ENCODE peak calls at places on chromosomes 5 and 9, in nine cellular contexts. One of them, this sample, is unnamed.

GRCh38 chr5:8394965-8395364 is 526.0 kb downstream of the MTRR start:
- DNase-seq in effector CD4-positive, alpha-beta T cell: no peak
- DNase-seq in fibroblast of lung: no peak
- DNase-seq in astrocyte of the cerebellum: no peak
- DNase-seq in stimulated activated CD8-positive, alpha-beta memory T cell treated with anti-CD3 and anti-CD28 coated beads, Interleukin-2, amount 100 ng/mL, for 1 hour: no peak
- DNase-seq in activated CD8-positive, alpha-beta memory T cell treated with anti-CD3 and anti-CD28 coated beads, Interleukin-2, amount 50 U/mL, for 4 hours: no peak
- DNase-seq in T-helper 2 cell: no peak
- DNase-seq in GM23248: no peak
- DNase-seq in KBM-7: no peak
- DNase-seq in this sample: no peak

GRCh38 chr9:110575169-110575568 is 4.4 kb downstream of the SVEP1 start:
- DNase-seq in effector CD4-positive, alpha-beta T cell: no peak
- DNase-seq in fibroblast of lung: no peak
- DNase-seq in astrocyte of the cerebellum: no peak
- DNase-seq in stimulated activated CD8-positive, alpha-beta memory T cell treated with anti-CD3 and anti-CD28 coated beads, Interleukin-2, amount 100 ng/mL, for 1 hour: no peak
- DNase-seq in activated CD8-positive, alpha-beta memory T cell treated with anti-CD3 and anti-CD28 coated beads, Interleukin-2, amount 50 U/mL, for 4 hours: no peak
- DNase-seq in T-helper 2 cell: no peak
- DNase-seq in GM23248: no peak
- DNase-seq in KBM-7: no peak
- DNase-seq in this sample: no peak

GRCh38 chr5:132469380-132470372 is 20.9 kb downstream of the IRF1 start:
- DNase-seq in effector CD4-positive, alpha-beta T cell: no peak
- DNase-seq in fibroblast of lung: no peak
- DNase-seq in astrocyte of the cerebellum: no peak
- DNase-seq in stimulated activated CD8-positive, alpha-beta memory T cell treated with anti-CD3 and anti-CD28 coated beads, Interleukin-2, amount 100 ng/mL, for 1 hour: no peak
- DNase-seq in activated CD8-positive, alpha-beta memory T cell treated with anti-CD3 and anti-CD28 coated beads, Interleukin-2, amount 50 U/mL, for 4 hours: no peak
- DNase-seq in T-helper 2 cell: no peak
- DNase-seq in GM23248: no peak
- DNase-seq in KBM-7: no peak
- DNase-seq in this sample: no peak

GRCh38 chr9:98860871-98861293 is 53.4 kb downstream of the GALNT12 start:
- DNase-seq in effector CD4-positive, alpha-beta T cell: no peak
- DNase-seq in fibroblast of lung: peak
- DNase-seq in astrocyte of the cerebellum: peak
- DNase-seq in stimulated activated CD8-positive, alpha-beta memory T cell treated with anti-CD3 and anti-CD28 coated beads, Interleukin-2, amount 100 ng/mL, for 1 hour: no peak
- DNase-seq in activated CD8-positive, alpha-beta memory T cell treated with anti-CD3 and anti-CD28 coated beads, Interleukin-2, amount 50 U/mL, for 4 hours: no peak
- DNase-seq in T-helper 2 cell: no peak
- DNase-seq in GM23248: peak
- DNase-seq in KBM-7: peak
- DNase-seq in this sample: peak

GRCh38 chr9:126773004-126773607 is 31.7 kb upstream of the ZBTB43 start:
- DNase-seq in effector CD4-positive, alpha-beta T cell: no peak
- DNase-seq in fibroblast of lung: no peak
- DNase-seq in astrocyte of the cerebellum: no peak
- DNase-seq in stimulated activated CD8-positive, alpha-beta memory T cell treated with anti-CD3 and anti-CD28 coated beads, Interleukin-2, amount 100 ng/mL, for 1 hour: no peak
- DNase-seq in activated CD8-positive, alpha-beta memory T cell treated with anti-CD3 and anti-CD28 coated beads, Interleukin-2, amount 50 U/mL, for 4 hours: no peak
- DNase-seq in T-helper 2 cell: no peak
- DNase-seq in GM23248: peak
- DNase-seq in KBM-7: peak
- DNase-seq in this sample: no peak

GRCh38 chr5:146338774-146339714 is at the start of gene POU4F3:
- DNase-seq in effector CD4-positive, alpha-beta T cell: no peak
- DNase-seq in fibroblast of lung: no peak
- DNase-seq in astrocyte of the cerebellum: no peak
- DNase-seq in stimulated activated CD8-positive, alpha-beta memory T cell treated with anti-CD3 and anti-CD28 coated beads, Interleukin-2, amount 100 ng/mL, for 1 hour: no peak
- DNase-seq in activated CD8-positive, alpha-beta memory T cell treated with anti-CD3 and anti-CD28 coated beads, Interleukin-2, amount 50 U/mL, for 4 hours: no peak
- DNase-seq in T-helper 2 cell: no peak
- DNase-seq in GM23248: no peak
- DNase-seq in KBM-7: no peak
- DNase-seq in this sample: no peak

GRCh38 chr9:69590241-69590640 is 81.9 kb downstream of the APBA1 start:
- DNase-seq in effector CD4-positive, alpha-beta T cell: no peak
- DNase-seq in fibroblast of lung: no peak
- DNase-seq in astrocyte of the cerebellum: no peak
- DNase-seq in stimulated activated CD8-positive, alpha-beta memory T cell treated with anti-CD3 and anti-CD28 coated beads, Interleukin-2, amount 100 ng/mL, for 1 hour: no peak
- DNase-seq in activated CD8-positive, alpha-beta memory T cell treated with anti-CD3 and anti-CD28 coated beads, Interleukin-2, amount 50 U/mL, for 4 hours: no peak
- DNase-seq in T-helper 2 cell: no peak
- DNase-seq in GM23248: no peak
- DNase-seq in KBM-7: no peak
- DNase-seq in this sample: peak

GRCh38 chr5:148084269-148084668 is 20.5 kb downstream of the SPINK5 start:
- DNase-seq in effector CD4-positive, alpha-beta T cell: no peak
- DNase-seq in fibroblast of lung: no peak
- DNase-seq in astrocyte of the cerebellum: no peak
- DNase-seq in stimulated activated CD8-positive, alpha-beta memory T cell treated with anti-CD3 and anti-CD28 coated beads, Interleukin-2, amount 100 ng/mL, for 1 hour: no peak
- DNase-seq in activated CD8-positive, alpha-beta memory T cell treated with anti-CD3 and anti-CD28 coated beads, Interleukin-2, amount 50 U/mL, for 4 hours: no peak
- DNase-seq in T-helper 2 cell: no peak
- DNase-seq in GM23248: no peak
- DNase-seq in KBM-7: no peak
- DNase-seq in this sample: no peak

GRCh38 chr5:37875051-37875787 is 35.4 kb upstream of the GDNF start:
- DNase-seq in effector CD4-positive, alpha-beta T cell: no peak
- DNase-seq in fibroblast of lung: peak
- DNase-seq in astrocyte of the cerebellum: peak
- DNase-seq in stimulated activated CD8-positive, alpha-beta memory T cell treated with anti-CD3 and anti-CD28 coated beads, Interleukin-2, amount 100 ng/mL, for 1 hour: no peak
- DNase-seq in activated CD8-positive, alpha-beta memory T cell treated with anti-CD3 and anti-CD28 coated beads, Interleukin-2, amount 50 U/mL, for 4 hours: no peak
- DNase-seq in T-helper 2 cell: no peak
- DNase-seq in GM23248: peak
- DNase-seq in KBM-7: no peak
- DNase-seq in this sample: no peak

GRCh38 chr9:113599647-113600476 is 136.3 kb downstream of the RGS3 start:
- DNase-seq in effector CD4-positive, alpha-beta T cell: no peak
- DNase-seq in fibroblast of lung: peak
- DNase-seq in astrocyte of the cerebellum: peak
- DNase-seq in stimulated activated CD8-positive, alpha-beta memory T cell treated with anti-CD3 and anti-CD28 coated beads, Interleukin-2, amount 100 ng/mL, for 1 hour: no peak
- DNase-seq in activated CD8-positive, alpha-beta memory T cell treated with anti-CD3 and anti-CD28 coated beads, Interleukin-2, amount 50 U/mL, for 4 hours: no peak
- DNase-seq in T-helper 2 cell: no peak
- DNase-seq in GM23248: peak
- DNase-seq in KBM-7: no peak
- DNase-seq in this sample: no peak

This sample was measured in Ammon's horn.